ENCODE peak calls at places on chromosome 20, in four cellular contexts. One of them, this sample, is unnamed.
A peak's percentile ranks its signal among the peaks of the same experiment; 100 is the strongest.

GRCh38 chr20:19850190-19850533 is 92.1 kb downstream of the RIN2 start:
- DNase-seq in transverse colon: no peak
- DNase-seq in heart left ventricle: no peak
- DNase-seq in HCT116: no peak
- DNase-seq in this sample: no peak

GRCh38 chr20:20814685-20815084 is 102.2 kb upstream of the RALGAPA2 start:
- DNase-seq in transverse colon: no peak
- DNase-seq in heart left ventricle: no peak
- DNase-seq in HCT116: no peak
- DNase-seq in this sample: no peak

GRCh38 chr20:47274449-47275108 is 81.9 kb downstream of the ZMYND8 start:
- DNase-seq in transverse colon: no peak
- DNase-seq in heart left ventricle: no peak
- DNase-seq in HCT116: peak; percentile 67
- DNase-seq in this sample: no peak

GRCh38 chr20:36991708-36992107 is 40.2 kb upstream of the SAMHD1 start:
- DNase-seq in transverse colon: no peak
- DNase-seq in heart left ventricle: no peak
- DNase-seq in HCT116: no peak
- DNase-seq in this sample: no peak

GRCh38 chr20:37944456-37944981 is 41.6 kb downstream of the VSTM2L start:
- DNase-seq in transverse colon: no peak
- DNase-seq in heart left ventricle: no peak
- DNase-seq in HCT116: no peak
- DNase-seq in this sample: no peak

GRCh38 chr20:8583209-8584106 is 451.4 kb downstream of the PLCB1 start:
- DNase-seq in transverse colon: peak; percentile 13
- DNase-seq in heart left ventricle: no peak
- DNase-seq in HCT116: no peak
- DNase-seq in this sample: no peak

GRCh38 chr20:61447950-61448349 is 195.9 kb downstream of the CDH4 start:
- DNase-seq in transverse colon: no peak
- DNase-seq in heart left ventricle: no peak
- DNase-seq in HCT116: no peak
- DNase-seq in this sample: no peak

GRCh38 chr20:63007722-63008488 is 1.1 kb upstream of the BHLHE23 start:
- DNase-seq in transverse colon: no peak
- DNase-seq in heart left ventricle: no peak
- DNase-seq in HCT116: no peak
- DNase-seq in this sample: no peak

GRCh38 chr20:25280051-25280573 is 32.2 kb downstream of the PYGB start:
- DNase-seq in transverse colon: peak; percentile 29
- DNase-seq in heart left ventricle: peak; percentile 66
- DNase-seq in HCT116: no peak
- DNase-seq in this sample: peak; percentile 87

GRCh38 chr20:29497261-29497671 is 1760.2 kb upstream of the DEFB115 start:
- DNase-seq in transverse colon: no peak
- DNase-seq in heart left ventricle: no peak
- DNase-seq in HCT116: no peak
- DNase-seq in this sample: no peak

GRCh38 chr20:62543470-62544302 is 67.9 kb upstream of the GATA5 start:
- DNase-seq in transverse colon: no peak
- DNase-seq in heart left ventricle: no peak
- DNase-seq in HCT116: no peak
- DNase-seq in this sample: no peak

GRCh38 chr20:4929686-4930397 is 71.5 kb downstream of the SLC23A2 start:
- DNase-seq in transverse colon: no peak
- DNase-seq in heart left ventricle: no peak
- DNase-seq in HCT116: no peak
- DNase-seq in this sample: no peak

GRCh38 chr20:57256205-57256604 is 10.2 kb downstream of the BMP7 start:
- DNase-seq in transverse colon: no peak
- DNase-seq in heart left ventricle: no peak
- DNase-seq in HCT116: no peak
- DNase-seq in this sample: no peak

GRCh38 chr20:32966881-32967781 is 37.1 kb downstream of the SUN5 start:
- DNase-seq in transverse colon: peak; percentile 27
- DNase-seq in heart left ventricle: no peak
- DNase-seq in HCT116: no peak
- DNase-seq in this sample: no peak

GRCh38 chr20:17822039-17822438 is 122.3 kb downstream of the BANF2 start:
- DNase-seq in transverse colon: peak; percentile 75
- DNase-seq in heart left ventricle: no peak
- DNase-seq in HCT116: no peak
- DNase-seq in this sample: peak; percentile 75

GRCh38 chr20:53662595-53662994 is 69.0 kb upstream of the ZNF217 start:
- DNase-seq in transverse colon: no peak
- DNase-seq in heart left ventricle: no peak
- DNase-seq in HCT116: no peak
- DNase-seq in this sample: no peak

GRCh38 chr20:595330-596308 is 14.5 kb downstream of the TCF15 start:
- DNase-seq in transverse colon: no peak
- DNase-seq in heart left ventricle: peak; percentile 84
- DNase-seq in HCT116: no peak
- DNase-seq in this sample: no peak

GRCh38 chr20:20019123-20019522 is 2.0 kb downstream of the NAA20 start:
- DNase-seq in transverse colon: no peak
- DNase-seq in heart left ventricle: no peak
- DNase-seq in HCT116: no peak
- DNase-seq in this sample: peak; percentile 75

GRCh38 chr20:62155428-62156253 is 12.1 kb downstream of the SS18L1 start:
- DNase-seq in transverse colon: no peak
- DNase-seq in heart left ventricle: no peak
- DNase-seq in HCT116: no peak
- DNase-seq in this sample: no peak

GRCh38 chr20:57596358-57596757 is 23.9 kb downstream of the ZBP1 start:
- DNase-seq in transverse colon: no peak
- DNase-seq in heart left ventricle: no peak
- DNase-seq in HCT116: no peak
- DNase-seq in this sample: no peak

GRCh38 chr20:8033447-8033846 is 13.9 kb upstream of the TMX4 start:
- DNase-seq in transverse colon: no peak
- DNase-seq in heart left ventricle: no peak
- DNase-seq in HCT116: no peak
- DNase-seq in this sample: no peak

GRCh38 chr20:19926581-19926980 is 90.6 kb upstream of the NAA20 start:
- DNase-seq in transverse colon: no peak
- DNase-seq in heart left ventricle: no peak
- DNase-seq in HCT116: no peak
- DNase-seq in this sample: no peak

GRCh38 chr20:19713851-19714716 is 44.0 kb upstream of the RIN2 start:
- DNase-seq in transverse colon: peak; percentile 35
- DNase-seq in heart left ventricle: no peak
- DNase-seq in HCT116: no peak
- DNase-seq in this sample: no peak

GRCh38 chr20:37341632-37342031 is 4.3 kb upstream of the SRC start:
- DNase-seq in transverse colon: no peak
- DNase-seq in heart left ventricle: no peak
- DNase-seq in HCT116: no peak
- DNase-seq in this sample: no peak

GRCh38 chr20:19440660-19441527 is 228.5 kb downstream of the SLC24A3 start:
- DNase-seq in transverse colon: no peak
- DNase-seq in heart left ventricle: no peak
- DNase-seq in HCT116: no peak
- DNase-seq in this sample: no peak

GRCh38 chr20:31698803-31699718 is 23.6 kb downstream of the BCL2L1 start:
- DNase-seq in transverse colon: peak; percentile 67
- DNase-seq in heart left ventricle: peak; percentile 73
- DNase-seq in HCT116: peak; percentile 44
- DNase-seq in this sample: peak; percentile 68

DNA sequence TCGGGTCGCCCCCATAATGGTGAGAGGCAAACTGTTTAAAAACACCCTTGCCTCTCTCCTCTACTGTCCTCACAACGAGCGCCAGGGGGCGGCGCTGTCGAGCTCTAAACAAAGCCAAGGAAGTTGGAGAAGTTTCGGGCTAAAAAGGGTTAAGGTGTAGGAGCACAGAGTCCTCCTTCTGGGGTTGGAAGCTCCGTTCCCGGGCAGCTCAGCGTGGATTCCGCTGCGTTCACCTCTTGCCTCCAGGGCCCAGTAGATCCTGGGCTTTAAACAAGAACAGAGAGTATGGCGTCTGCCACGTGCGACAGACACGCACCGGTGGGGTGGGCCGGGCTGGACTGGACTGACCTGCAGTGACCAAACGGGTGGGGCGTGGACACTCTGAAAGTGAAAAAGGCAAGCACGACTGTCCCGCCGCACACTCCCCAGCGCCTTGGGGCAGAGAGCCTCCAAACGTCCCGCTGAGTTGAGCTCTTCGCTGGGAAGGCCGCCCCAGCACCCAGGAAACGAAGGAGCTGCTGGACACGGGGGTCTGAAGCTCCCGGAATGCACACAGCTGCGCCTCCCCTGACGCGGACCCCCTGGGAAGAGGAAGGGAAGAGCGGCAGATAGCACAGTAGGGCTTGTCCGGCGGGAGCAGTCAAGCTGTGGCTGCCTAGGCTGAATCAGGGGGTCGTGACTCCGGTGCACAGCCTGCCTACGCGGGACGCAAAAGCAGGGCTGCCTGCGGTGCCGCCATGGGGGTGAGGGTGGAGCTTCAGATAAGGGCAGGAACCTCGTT is 1.6 kb upstream of the THBD start:
- DNase-seq in transverse colon: peak; percentile 54
- DNase-seq in heart left ventricle: peak; percentile 79
- DNase-seq in HCT116: peak; percentile 42
- DNase-seq in this sample: peak; percentile 64
- TF ChIP-seq POLR2A in transverse colon: no peak
- TF ChIP-seq POLR2A in heart left ventricle: no peak
- TF ChIP-seq POLR2A in HCT116: no peak
- TF ChIP-seq POLR2A in this sample: peak; percentile 36

DNA sequence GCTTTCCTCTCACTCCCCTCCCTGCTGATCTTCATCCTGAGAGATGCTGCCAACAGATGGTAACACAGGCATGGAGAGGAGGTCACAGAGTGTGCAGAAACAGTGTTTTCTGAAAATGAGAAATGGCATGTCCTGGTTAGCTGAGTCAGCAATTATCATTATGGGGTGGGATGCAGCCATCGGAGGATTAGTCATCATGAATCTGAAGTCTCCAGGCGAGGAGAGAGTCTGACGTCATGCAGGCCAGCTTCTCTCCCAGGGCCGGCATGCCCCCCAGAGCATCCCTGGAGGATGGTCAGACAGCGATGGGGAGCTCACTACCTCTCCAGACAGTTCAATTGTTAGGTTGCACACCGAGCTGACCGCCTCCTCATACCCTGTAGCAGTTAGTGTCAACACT is 4.7 kb upstream of the GTSF1L start:
- DNase-seq in transverse colon: no peak
- DNase-seq in heart left ventricle: no peak
- DNase-seq in HCT116: no peak
- DNase-seq in this sample: no peak
- H3K4me1 ChIP-seq in transverse colon: no peaks in the 10 kb centered on the region
- H3K4me1 ChIP-seq in heart left ventricle: no peaks in the 10 kb centered on the region
- H3K4me1 ChIP-seq in HCT116: no peaks in the 10 kb centered on the region
- H3K4me1 ChIP-seq in this sample: no peaks in the 10 kb centered on the region

DNA sequence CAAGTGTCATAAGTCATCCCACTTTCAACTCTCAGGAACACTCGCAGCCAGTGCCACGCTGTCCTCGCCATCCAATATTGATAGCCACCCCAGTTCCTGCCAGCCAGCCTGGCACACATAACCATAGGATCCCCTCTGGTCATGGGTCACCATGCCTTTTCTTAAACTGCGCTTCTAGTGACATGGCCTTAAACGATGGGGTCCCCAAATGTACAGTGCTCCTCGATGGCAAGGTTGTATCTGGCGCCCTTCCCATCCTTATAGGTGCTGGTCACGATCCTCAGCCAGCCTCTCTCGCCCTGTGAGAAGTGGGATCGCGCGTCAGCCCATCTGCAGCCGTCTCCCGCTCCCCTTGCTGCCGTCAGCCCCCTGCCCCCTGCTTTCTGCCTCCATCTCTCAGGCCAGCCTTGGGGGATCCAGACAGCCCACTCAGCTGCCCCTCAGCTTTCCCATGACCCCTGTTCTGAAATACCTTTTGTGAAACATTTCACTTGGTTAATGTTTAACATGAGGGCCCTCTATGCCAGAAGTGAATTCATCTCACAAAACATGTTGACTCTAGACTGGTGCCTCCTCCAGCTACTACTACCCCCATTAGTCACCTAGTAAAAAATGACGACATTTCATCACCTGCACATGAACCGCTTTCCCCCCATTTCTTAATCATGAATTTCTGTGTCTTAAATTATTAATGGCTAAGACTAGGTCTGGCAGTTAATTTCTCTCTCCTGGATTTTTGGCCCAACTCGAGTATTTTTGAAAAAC is 11.4 kb downstream of the CTSZ start:
- DNase-seq in transverse colon: no peak
- DNase-seq in heart left ventricle: peak; percentile 19
- DNase-seq in HCT116: no peak
- DNase-seq in this sample: no peak
- TF ChIP-seq POLR2A in transverse colon: no peak
- TF ChIP-seq POLR2A in heart left ventricle: no peak
- TF ChIP-seq POLR2A in HCT116: no peak
- TF ChIP-seq POLR2A in this sample: no peak

GRCh38 chr20:50304501-50304856 is 113.8 kb downstream of the CEBPB start:
- DNase-seq in transverse colon: peak; percentile 59
- DNase-seq in heart left ventricle: peak; percentile 87
- DNase-seq in HCT116: no peak
- DNase-seq in this sample: peak; percentile 55

GRCh38 chr20:50306478-50307423 is 116.1 kb downstream of the CEBPB start:
- DNase-seq in transverse colon: no peak
- DNase-seq in heart left ventricle: no peak
- DNase-seq in HCT116: no peak
- DNase-seq in this sample: no peak

GRCh38 chr20:50304883-50305635 is 114.4 kb downstream of the CEBPB start:
- DNase-seq in transverse colon: peak; percentile 82
- DNase-seq in heart left ventricle: peak; percentile 96
- DNase-seq in HCT116: no peak
- DNase-seq in this sample: peak; percentile 53

GRCh38 chr20:50303573-50304500 is 113.2 kb downstream of the CEBPB start:
- DNase-seq in transverse colon: peak; percentile 81
- DNase-seq in heart left ventricle: peak; percentile 92
- DNase-seq in HCT116: no peak
- DNase-seq in this sample: peak; percentile 82

DNA sequence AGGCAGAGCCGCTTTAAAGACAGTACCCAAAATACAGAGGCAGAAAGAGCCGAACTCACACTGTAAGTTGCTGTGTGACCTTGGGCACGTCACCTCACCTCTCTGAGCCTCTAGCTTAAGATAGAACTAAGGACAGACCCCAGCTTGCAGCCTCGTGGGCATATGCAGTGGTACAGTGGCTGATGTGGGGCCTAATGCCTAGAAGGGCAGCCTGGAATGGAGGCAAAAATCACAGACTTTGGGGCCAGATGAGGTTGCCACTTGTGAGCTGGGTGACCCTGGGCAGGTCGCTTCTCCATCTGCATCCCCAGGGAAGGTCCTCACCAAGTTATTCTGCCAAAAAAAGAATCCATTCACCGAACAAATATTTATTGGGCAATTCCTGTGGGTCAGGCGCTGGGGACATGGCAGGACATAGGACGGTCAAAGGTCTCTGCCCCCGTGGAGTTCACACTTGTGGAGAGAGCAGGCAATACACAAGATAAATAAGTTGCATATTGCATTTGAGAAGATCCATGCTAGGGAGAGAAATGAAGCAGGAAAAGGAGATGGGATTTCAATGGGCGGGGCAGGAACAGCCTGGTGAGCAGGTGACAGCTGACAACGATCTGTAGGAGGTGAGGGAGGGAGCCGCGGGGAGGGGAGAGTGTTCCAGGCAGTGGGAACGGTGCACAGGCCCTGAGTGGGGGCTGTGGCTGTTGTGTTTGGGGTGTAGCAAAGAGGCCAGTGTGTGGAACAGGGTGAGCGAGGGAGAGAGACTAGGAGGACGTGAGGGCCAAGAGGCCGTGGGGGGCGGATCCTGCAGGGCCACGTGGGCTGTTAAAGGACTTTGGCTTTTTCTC is 115.2 kb downstream of the CEBPB start:
- DNase-seq in transverse colon: peak; percentile 71
- DNase-seq in heart left ventricle: no peak
- DNase-seq in HCT116: no peak
- DNase-seq in this sample: peak; percentile 37
- H3K4me1 ChIP-seq in transverse colon: peaks cover 27% of the 10 kb centered on the region
- H3K4me1 ChIP-seq in heart left ventricle: peaks cover 73% of the 10 kb centered on the region
- H3K4me1 ChIP-seq in HCT116: peaks cover 16% of the 10 kb centered on the region
- H3K4me1 ChIP-seq in this sample: peaks cover 46% of the 10 kb centered on the region

This sample was measured in body of pancreas.